ENCODE peak calls at places on chromosomes 1 and 21, in five cellular contexts. K, T, Q, W and S are unnamed samples.

GRCh38 chr1:3409737-3410434 is 44.6 kb upstream of the ARHGEF16 start:
- ATAC-seq in T (peak; percentile 75), W (no peak), Q (peak; percentile 88), K (peak; percentile 87), S (peak; percentile 73)

GRCh38 chr1:72915581-72915980 is 633.2 kb upstream of the NEGR1 start:
- ATAC-seq in W (no peak), T (no peak), K (no peak), Q (no peak), S (no peak)

GRCh38 chr1:42340898-42341297 is 5.9 kb upstream of the FOXJ3 start:
- ATAC-seq in K (no peak), W (no peak), Q (peak; percentile 18), T (no peak), S (no peak)

GRCh38 chr1:12202190-12202497 is 27.7 kb upstream of the VPS13D start:
- ATAC-seq in W (no peak), K (no peak), Q (no peak), T (no peak), S (no peak)

GRCh38 chr21:38646213-38646837 is 148.0 kb upstream of the ERG start:
- ATAC-seq in Q (no peak), T (no peak), K (no peak), W (no peak), S (no peak)

GRCh38 chr1:15678578-15678977 is 5.5 kb upstream of the PLEKHM2 start:
- ATAC-seq in T (peak; percentile 88), Q (no peak), W (no peak), K (no peak), S (no peak)

GRCh38 chr21:35252831-35253230 is 203.7 kb upstream of the RUNX1 start:
- ATAC-seq in W (no peak), Q (no peak), K (no peak), T (no peak), S (no peak)

GRCh38 chr1:210236840-210237409 is 4.3 kb downstream of the SERTAD4 start:
- ATAC-seq in K (no peak), W (no peak), Q (no peak), T (no peak), S (peak; percentile 81)

GRCh38 chr1:236689713-236690569 is 3.6 kb downstream of the ACTN2 start:
- ATAC-seq in T (no peak), K (no peak), Q (no peak), W (no peak), S (no peak)

GRCh38 chr1:181508486-181509165 is 25.3 kb downstream of the CACNA1E start:
- ATAC-seq in W (no peak), T (no peak), Q (no peak), K (no peak), S (no peak)

GRCh38 chr1:8402109-8402704 is 84.3 kb downstream of the SLC45A1 start:
- ATAC-seq in K (no peak), W (no peak), Q (no peak), T (no peak), S (no peak)

GRCh38 chr1:159000070-159000409 is 9.7 kb upstream of the IFI16 start:
- ATAC-seq in K (no peak), Q (no peak), T (no peak), W (no peak), S (no peak)

GRCh38 chr1:21232044-21232443 is 55.3 kb upstream of the EIF4G3 start:
- ATAC-seq in Q (peak; percentile 83), W (peak; percentile 87), K (peak; percentile 79), T (peak; percentile 81), S (peak; percentile 76)

GRCh38 chr1:39148942-39149341 is 55.6 kb upstream of the MACF1 start:
- ATAC-seq in K (no peak), Q (no peak), T (no peak), W (no peak), S (no peak)

GRCh38 chr1:92277105-92277504 is 21.7 kb downstream of the GLMN start:
- ATAC-seq in Q (no peak), T (no peak), K (no peak), W (no peak), S (no peak)

GRCh38 chr1:93526431-93526830 is 78.5 kb downstream of the FNBP1L start:
- ATAC-seq in Q (no peak), K (no peak), W (peak; percentile 50), T (no peak), S (no peak)

GRCh38 chr1:2298685-2299673 is 70.9 kb downstream of the SKI start:
- ATAC-seq in W (no peak), Q (peak; percentile 31), K (no peak), T (no peak), S (peak; percentile 23)

GRCh38 chr1:116807871-116808450 is 53.7 kb downstream of the CD2 start:
- ATAC-seq in T (no peak), W (no peak), K (no peak), Q (no peak), S (no peak)

GRCh38 chr1:72184099-72184695 is 98.1 kb downstream of the NEGR1 start:
- ATAC-seq in K (no peak), T (no peak), W (no peak), Q (no peak), S (peak; percentile 50)

GRCh38 chr1:85884372-85885035 is 176.3 kb upstream of the ZNHIT6 start:
- ATAC-seq in K (peak; percentile 74), W (no peak), Q (peak; percentile 95), T (peak; percentile 76), S (no peak)

GRCh38 chr1:1068374-1069060 is 5.6 kb downstream of the RNF223 start:
- ATAC-seq in T (peak; percentile 64), W (peak; percentile 6), Q (peak; percentile 36), K (peak; percentile 0), S (no peak)

GRCh38 chr1:193868425-193868824 is 682.0 kb upstream of the B3GALT2 start:
- ATAC-seq in K (no peak), T (no peak), W (no peak), Q (no peak), S (no peak)

GRCh38 chr1:74415935-74416334 is 96.5 kb downstream of the LRRC53 start:
- ATAC-seq in T (no peak), W (no peak), Q (no peak), K (no peak), S (no peak)

GRCh38 chr1:168285419-168285790 is 4.7 kb downstream of the TBX19 start:
- ATAC-seq in W (no peak), K (no peak), Q (no peak), T (peak; percentile 65), S (no peak)

GRCh38 chr1:175604598-175604997 is 138.8 kb downstream of the TNR start:
- ATAC-seq in W (no peak), K (no peak), T (no peak), Q (no peak), S (no peak)

GRCh38 chr1:218482683-218483082 is 137.5 kb downstream of the TGFB2 start:
- ATAC-seq in W (no peak), T (no peak), Q (no peak), K (no peak), S (peak; percentile 76)

GRCh38 chr1:194731025-194731424 is 1544.6 kb upstream of the B3GALT2 start:
- ATAC-seq in Q (no peak), K (no peak), W (no peak), T (no peak), S (no peak)

GRCh38 chr1:169679692-169680091 is 31.7 kb downstream of the SELL start:
- ATAC-seq in Q (no peak), K (no peak), W (no peak), T (no peak), S (no peak)

DNA sequence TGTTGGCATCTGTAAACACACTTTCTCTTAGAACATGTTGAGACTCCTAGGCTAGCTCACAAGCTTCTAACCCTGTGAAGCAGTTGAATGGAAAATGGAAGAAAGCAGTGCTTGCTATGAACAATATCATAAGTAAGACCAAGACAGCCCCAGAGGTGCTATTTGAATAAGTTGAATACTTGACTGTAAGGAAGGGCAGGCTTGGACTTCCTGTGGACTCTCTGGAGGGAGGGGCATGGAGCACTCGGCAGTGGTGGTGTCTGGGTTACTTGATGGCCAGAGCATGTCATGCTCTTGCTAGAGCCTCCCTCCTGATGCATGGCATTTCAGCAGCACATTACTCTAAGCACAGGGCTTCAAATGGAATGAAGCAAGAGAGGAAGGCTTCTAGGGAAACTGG is 60.0 kb downstream of the MRPS6 start:
- ATAC-seq in T (no peak), K (no peak), W (no peak), Q (peak; percentile 13), S (no peak)
- TF ChIP-seq POLR2AphosphoS5 in T (no peak), K (no peak), W (no peak), Q (no peak), S (no peak)

DNA sequence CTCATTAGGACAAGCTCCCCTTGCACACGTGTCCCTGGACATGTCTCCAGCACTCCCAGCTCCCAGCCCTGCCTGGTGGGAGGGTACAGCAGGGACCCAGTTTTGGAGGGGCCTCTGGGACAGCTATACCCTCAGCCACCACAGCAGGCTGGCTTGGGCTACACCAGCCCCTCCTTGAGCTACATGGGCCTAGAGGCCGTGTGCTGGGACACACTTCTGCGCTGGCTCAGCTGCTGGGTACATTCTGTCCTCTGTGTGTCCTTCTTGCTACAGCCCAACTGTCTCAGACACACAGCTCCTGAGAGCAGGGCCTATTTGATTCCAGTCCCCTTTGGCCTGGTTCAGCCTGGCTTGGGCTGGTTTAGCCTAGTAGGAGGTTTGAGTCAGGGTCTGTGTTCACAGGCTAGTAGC is 26.7 kb downstream of the DMAP1 start:
- ATAC-seq in T (no peak), W (no peak), K (peak; percentile 49), Q (no peak), S (peak; percentile 88)
- TF ChIP-seq POLR2AphosphoS5 in T (no peak), W (no peak), K (no peak), Q (no peak), S (peak; percentile 92)

GRCh38 chr1:31102501-31102950 is 37.0 kb upstream of the PUM1 start:
- ATAC-seq in W (no peak), K (no peak), Q (peak; percentile 15), T (no peak), S (peak; percentile 69)
- TF ChIP-seq POLR2AphosphoS5 in W (no peak), K (no peak), Q (no peak), T (no peak), S (no peak)

DNA sequence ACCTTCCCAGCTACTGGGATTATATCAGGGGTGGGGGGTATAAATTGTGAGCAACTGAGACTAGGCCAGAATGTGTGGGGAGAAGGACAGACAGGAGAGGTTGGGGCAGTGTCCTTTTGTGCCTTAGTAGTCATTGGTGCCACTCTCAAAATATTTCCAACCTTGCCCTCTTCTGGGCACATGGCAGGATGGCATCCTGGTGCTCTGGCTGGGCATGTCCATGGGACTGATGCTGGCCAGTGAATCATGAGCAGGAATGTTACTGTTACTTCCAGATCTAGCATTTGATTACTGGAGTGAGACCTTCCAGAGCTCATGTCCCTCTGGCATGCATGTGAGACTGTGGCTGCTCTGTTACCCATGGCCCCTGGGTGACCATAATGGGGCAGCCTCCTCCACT is 151.2 kb downstream of the MATN1 start:
- ATAC-seq in T (peak; percentile 75), K (no peak), W (no peak), Q (peak; percentile 56), S (no peak)
- TF ChIP-seq POLR2AphosphoS5 in T (no peak), K (no peak), W (no peak), Q (no peak), S (no peak)

DNA sequence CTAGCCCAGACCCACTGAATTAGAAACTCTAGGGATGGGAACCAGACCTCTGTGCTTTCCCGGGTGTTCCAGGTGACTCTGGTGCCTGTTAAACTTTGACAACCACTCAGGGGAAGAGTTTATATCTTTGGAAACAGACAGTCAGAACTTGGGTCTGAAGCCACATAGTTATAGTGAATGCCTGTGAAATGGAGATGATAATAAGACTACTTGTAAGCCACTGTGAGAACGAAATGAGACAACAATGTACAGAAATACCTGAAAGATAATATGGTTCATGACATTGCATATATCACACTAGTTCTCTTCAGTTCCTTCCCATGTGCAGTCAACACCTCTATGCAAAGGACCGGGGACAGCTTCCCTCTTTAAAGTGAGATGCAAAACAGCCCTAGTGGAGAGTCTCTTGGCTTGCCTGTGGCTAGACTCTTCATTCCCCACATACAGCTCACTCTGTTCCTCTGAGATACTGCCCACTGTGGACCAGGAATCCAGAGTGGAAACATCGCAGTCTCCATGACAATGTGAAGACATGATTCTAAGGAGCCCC is 287.5 kb downstream of the ASTN1 start:
- ATAC-seq in Q (no peak), W (no peak), T (no peak), K (no peak), S (no peak)
- TF ChIP-seq POLR2AphosphoS5 in Q (no peak), W (no peak), T (no peak), K (no peak), S (no peak)